ENCODE peak calls at places on chromosomes 3 and 15, in five cellular contexts. G, F, L, U and W are unnamed samples.

GRCh38 chr15:64423970-64424369 is 36.3 kb downstream of the TRIP4 start:
- DNase-seq in F (no peak), L (no peak), G (no peak), U (no peak), W (no peak)

GRCh38 chr15:78347586-78348543 is 7.7 kb downstream of the CRABP1 start:
- DNase-seq in U (no peak), L (no peak), F (no peak), G (no peak), W (no peak)

GRCh38 chr3:123445702-123446101 is 3.2 kb downstream of the ADCY5 start:
- DNase-seq in G (no peak), U (no peak), L (no peak), F (no peak), W (no peak)

GRCh38 chr15:44315164-44315563 is 26.6 kb downstream of the GOLM2 start:
- DNase-seq in G (no peak), U (no peak), F (no peak), L (no peak), W (no peak)

GRCh38 chr15:81642451-81642990 is 268.5 kb upstream of the TMC3 start:
- DNase-seq in U (no peak), L (no peak), F (no peak), G (no peak), W (peak)

GRCh38 chr15:99211926-99212325 is 37.5 kb downstream of the TTC23 start:
- DNase-seq in F (no peak), L (peak), G (no peak), U (no peak), W (no peak)

GRCh38 chr3:149235599-149236424 is 14.2 kb upstream of the CP start:
- DNase-seq in F (no peak), U (no peak), G (no peak), L (no peak), W (no peak)

GRCh38 chr15:74815961-74816360 is 3.3 kb downstream of the LMAN1L start:
- DNase-seq in F (no peak), U (no peak), G (no peak), L (no peak), W (no peak)

GRCh38 chr3:124409650-124410275 is 320.5 kb upstream of the UMPS start:
- DNase-seq in F (peak), L (peak), U (no peak), G (no peak), W (peak)

GRCh38 chr15:36643551-36643950 is 64.1 kb downstream of the CDIN1 start:
- DNase-seq in F (no peak), G (no peak), L (peak), U (no peak), W (peak)

GRCh38 chr15:64911317-64912186 is at the start of gene ANKDD1A:
- DNase-seq in U (peak), G (peak), F (no peak), L (peak), W (no peak)

DNA sequence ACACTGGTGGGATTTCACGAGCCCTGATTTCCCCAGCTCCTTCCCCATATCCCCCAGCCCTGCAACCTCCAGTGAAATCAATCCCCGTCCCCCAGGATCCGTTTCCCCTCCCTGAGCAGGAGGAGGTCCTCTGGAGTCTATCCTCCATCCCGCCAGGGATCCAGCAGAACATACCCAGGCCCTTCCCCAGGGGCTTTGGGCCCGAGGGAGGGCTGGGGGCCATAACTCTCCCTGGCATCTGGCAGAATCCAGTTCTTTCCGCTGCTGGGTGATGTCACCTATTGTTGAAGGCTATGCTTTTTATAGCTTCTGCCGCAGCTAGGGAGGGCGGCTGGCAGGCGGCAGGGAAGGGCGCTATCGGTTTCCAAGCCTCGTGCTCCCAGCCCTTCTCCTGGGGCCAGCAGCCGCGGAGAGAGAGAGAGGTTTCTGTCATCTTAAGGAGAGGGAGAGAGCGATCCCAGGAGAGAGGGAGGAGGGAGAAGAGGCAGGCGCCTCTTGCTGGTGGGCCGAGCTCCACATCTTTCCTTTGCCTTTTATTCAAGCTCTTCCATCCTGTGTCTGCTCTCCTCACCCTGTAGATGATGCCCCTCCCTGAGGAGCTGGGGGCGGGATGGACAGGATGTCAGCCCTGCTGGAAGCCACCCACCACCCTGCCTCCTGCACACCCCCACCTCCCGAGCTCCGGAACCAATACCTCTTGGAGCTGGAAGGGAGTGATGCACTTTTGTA is 120.1 kb downstream of the ANP32A start:
- DNase-seq in G (no peak), U (peak), L (peak), F (no peak), W (peak)
- H3K4me3 ChIP-seq in G (peak), U (peak), L (no peak), F (no peak), W (no peak)

GRCh38 chr3:165892565-165892964 is 55.3 kb upstream of the BCHE start:
- DNase-seq in L (no peak), U (no peak), G (no peak), F (no peak), W (no peak)
- TF ChIP-seq CTCF in L (no peak), U (no peak), G (no peak), F (no peak), W (no peak)

DNA sequence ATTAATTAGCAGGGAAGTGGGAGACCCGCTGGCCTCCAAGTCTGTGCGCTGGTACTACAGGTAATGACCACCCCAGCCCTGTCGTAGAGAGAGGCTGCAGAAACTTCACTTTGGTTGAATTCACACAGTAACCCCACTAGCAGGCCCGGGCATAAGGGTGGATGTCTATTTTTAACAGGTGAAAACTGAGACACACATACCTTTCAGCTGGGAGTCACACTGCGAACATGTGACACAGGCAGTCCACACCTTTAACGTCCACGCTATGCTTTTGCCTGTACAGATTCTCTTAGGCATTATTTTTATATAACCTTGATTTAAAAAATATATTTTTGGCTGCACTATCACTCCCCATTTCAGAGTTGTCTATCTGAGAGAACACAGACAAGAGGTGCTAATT is 3.9 kb downstream of the LRRK1 start:
- DNase-seq in U (no peak), F (no peak), G (no peak), L (no peak), W (no peak)
- H3K4me3 ChIP-seq in U (peak), F (no peak), G (no peak), L (no peak), W (no peak)

GRCh38 chr3:126355777-126356372 is 1.3 kb downstream of the KLF15 start:
- DNase-seq in F (no peak), L (peak), G (peak), U (peak), W (peak)
- TF ChIP-seq CTCF in F (no peak), L (no peak), G (no peak), U (no peak), W (no peak)

GRCh38 chr3:19888428-19889152 is 45.4 kb downstream of the EFHB start:
- DNase-seq in G (no peak), L (no peak), U (no peak), F (no peak), W (no peak)
- H3K4me3 ChIP-seq in G (peak), L (peak), U (peak), F (peak), W (peak)

GRCh38 chr3:49132073-49132436 is 795 bp downstream of the LAMB2 start:
- DNase-seq in L (no peak), F (no peak), U (no peak), G (no peak), W (no peak)

GRCh38 chr3:49132437-49133225 is at the start of gene LAMB2:
- DNase-seq in L (peak), G (no peak), F (peak), U (peak), W (peak)

GRCh38 chr3:49135499-49135898 is 2.6 kb upstream of the LAMB2 start:
- DNase-seq in G (no peak), U (no peak), F (no peak), L (no peak), W (no peak)

GRCh38 chr3:49133226-49133951 is 539 bp upstream of the LAMB2 start:
- DNase-seq in U (peak), G (peak), L (peak), F (peak), W (peak)

DNA sequence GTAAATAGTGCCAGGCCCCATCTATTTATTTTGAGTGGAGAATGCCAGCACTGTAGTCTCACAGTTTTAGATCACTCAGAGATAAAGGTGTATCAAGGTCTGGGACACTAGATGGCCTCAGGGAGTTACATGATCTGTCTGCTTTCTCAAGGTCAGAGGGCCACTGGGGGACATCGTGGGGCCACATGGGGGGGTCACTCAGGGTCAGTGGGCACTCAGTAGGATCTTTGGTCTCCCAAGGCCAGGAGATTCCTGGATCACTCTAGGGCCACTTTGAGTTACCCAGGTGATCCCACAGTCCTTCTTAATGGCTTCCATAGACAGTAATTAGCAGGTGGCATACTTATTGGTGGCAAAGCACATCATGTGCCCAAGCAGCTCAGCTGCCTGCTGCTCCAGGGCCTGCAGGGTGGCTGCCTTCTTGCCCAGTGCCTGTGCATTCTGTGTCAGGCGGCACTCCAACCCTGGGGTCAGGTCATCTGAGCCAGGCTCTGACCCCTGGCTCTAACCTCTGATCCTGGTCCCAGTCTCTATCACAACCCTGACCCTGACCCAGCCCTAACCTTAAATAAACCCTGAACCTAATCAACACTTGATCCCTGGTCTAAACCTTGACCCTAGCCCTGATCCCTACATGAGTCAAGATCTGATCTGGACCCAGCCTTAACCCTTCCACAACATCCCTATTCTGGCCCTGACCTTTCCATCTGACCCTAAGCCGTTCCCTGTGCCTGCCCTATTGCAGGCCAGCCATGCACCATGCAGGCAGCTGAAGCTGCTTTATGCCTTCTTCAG is 1.8 kb upstream of the LAMB2 start:
- DNase-seq in F (no peak), U (no peak), L (no peak), G (no peak), W (no peak)
- TF ChIP-seq CTCF in F (no peak), U (no peak), L (no peak), G (no peak), W (no peak)

DNA sequence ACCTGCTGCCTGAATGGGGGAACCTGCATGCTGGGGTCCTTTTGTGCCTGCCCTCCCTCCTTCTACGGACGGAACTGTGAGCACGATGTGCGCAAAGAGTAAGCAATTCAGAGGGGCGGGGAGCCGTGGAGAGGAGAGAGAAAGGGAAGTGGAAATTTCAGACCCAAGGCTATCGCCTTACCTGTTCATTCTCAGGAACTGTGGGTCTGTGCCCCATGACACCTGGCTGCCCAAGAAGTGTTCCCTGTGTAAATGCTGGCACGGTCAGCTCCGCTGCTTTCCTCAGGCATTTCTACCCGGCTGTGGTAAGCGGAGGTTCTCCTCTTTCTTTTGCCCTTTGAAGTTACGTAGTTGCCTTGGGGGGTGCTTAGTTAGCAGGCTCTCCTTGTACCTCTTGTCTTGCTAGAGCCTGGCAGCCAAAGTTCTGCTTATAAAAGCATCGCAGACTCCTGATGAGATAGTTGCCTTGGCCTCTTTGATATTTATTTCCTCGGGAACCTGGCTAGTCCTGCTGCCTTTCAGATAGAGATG is 13.7 kb upstream of the LRRC2 start:
- DNase-seq in U (no peak), G (no peak), L (no peak), F (no peak), W (no peak)
- H3K4me3 ChIP-seq in U (no peak), G (no peak), L (no peak), F (no peak), W (no peak)